ENCODE peak calls at places on chromosomes 12 and 14, in seven cellular contexts. V is heart right ventricle, U is psoas muscle, X is AG04450, Q is fibroblast of lung, M is HL-60, A is WERI-Rb-1. T is an unnamed sample. For H3K27me3, the result is how much of the 10 kb centered on the place peaks cover.

GRCh38 chr14:58923751-58924405 is 264.6 kb upstream of the DAAM1 start:
- DNase-seq in V (no peak), U (no peak), X (no peak), Q (peak), M (no peak), A (no peak), T (no peak)

GRCh38 chr12:9951026-9951652 is 19.0 kb upstream of the CLEC2A start:
- DNase-seq in V (no peak), U (no peak), X (no peak), Q (no peak), M (no peak), A (no peak), T (no peak)

GRCh38 chr12:3342051-3342450 is 149.0 kb upstream of the PRMT8 start:
- DNase-seq in V (peak), U (no peak), X (no peak), Q (peak), M (no peak), A (peak), T (no peak)

GRCh38 chr12:48350249-48351021 is at the start of gene ZNF641:
- DNase-seq in V (peak), U (peak), X (peak), Q (peak), M (peak), A (peak), T (no peak)

GRCh38 chr12:113860059-113860820 is 105.9 kb downstream of the RBM19 start:
- DNase-seq in V (no peak), U (no peak), X (no peak), Q (no peak), M (no peak), A (peak), T (no peak)

GRCh38 chr12:113591480-113591971 is 119.9 kb upstream of the LHX5 start:
- DNase-seq in V (no peak), U (no peak), X (no peak), Q (no peak), M (no peak), A (peak), T (no peak)

GRCh38 chr12:11747969-11748368 is 98.5 kb downstream of the ETV6 start:
- DNase-seq in V (no peak), U (no peak), X (no peak), Q (no peak), M (no peak), A (no peak), T (no peak)

GRCh38 chr12:86710110-86710509 is 453.9 kb upstream of the MGAT4C start:
- DNase-seq in V (no peak), U (no peak), X (no peak), Q (peak), M (no peak), A (no peak), T (no peak)

GRCh38 chr12:31702047-31702446 is 26.8 kb downstream of the AMN1 start:
- DNase-seq in V (no peak), U (no peak), X (no peak), Q (peak), M (no peak), A (peak), T (no peak)

GRCh38 chr14:80388980-80389711 is 177.8 kb upstream of the DIO2 start:
- DNase-seq in V (no peak), U (no peak), X (peak), Q (peak), M (no peak), A (no peak), T (peak)

GRCh38 chr14:89198544-89199329 is 218.3 kb downstream of the FOXN3 start:
- DNase-seq in V (no peak), U (peak), X (no peak), Q (peak), M (peak), A (no peak), T (no peak)

GRCh38 chr14:104316723-104317499 is 178.5 kb downstream of the KIF26A start:
- DNase-seq in V (no peak), U (no peak), X (no peak), Q (no peak), M (no peak), A (no peak), T (no peak)

GRCh38 chr12:48017496-48017895 is 13.2 kb upstream of the COL2A1 start:
- DNase-seq in V (no peak), U (no peak), X (no peak), Q (no peak), M (no peak), A (no peak), T (no peak)

GRCh38 chr12:57452937-57453509 is 2.1 kb upstream of the INHBE start:
- DNase-seq in V (peak), U (peak), X (no peak), Q (peak), M (no peak), A (peak), T (no peak)

GRCh38 chr14:64388533-64389243 is 535 bp downstream of the MTHFD1 start:
- DNase-seq in V (peak), U (peak), X (no peak), Q (peak), M (no peak), A (no peak), T (no peak)

GRCh38 chr12:3446235-3446634 is 44.8 kb upstream of the PRMT8 start:
- DNase-seq in V (no peak), U (no peak), X (no peak), Q (no peak), M (no peak), A (no peak), T (no peak)

GRCh38 chr12:14960548-14961465 is 594 bp downstream of the ARHGDIB start:
- DNase-seq in V (peak), U (no peak), X (no peak), Q (peak), M (no peak), A (no peak), T (no peak)

GRCh38 chr14:101588990-101589389 is 27.7 kb downstream of the DIO3 start:
- DNase-seq in V (no peak), U (no peak), X (no peak), Q (peak), M (no peak), A (no peak), T (no peak)

GRCh38 chr12:100718212-100718611 is 76.4 kb upstream of the ANO4 start:
- DNase-seq in V (no peak), U (no peak), X (no peak), Q (peak), M (no peak), A (no peak), T (no peak)

GRCh38 chr12:116389990-116390655 is 112.6 kb upstream of the MED13L start:
- DNase-seq in V (no peak), U (no peak), X (peak), Q (peak), M (no peak), A (no peak), T (peak)

GRCh38 chr14:96484391-96484790 is 17.8 kb upstream of the PAPOLA start:
- DNase-seq in V (no peak), U (no peak), X (no peak), Q (peak), M (no peak), A (no peak), T (no peak)

GRCh38 chr14:104709387-104710019 is 14.5 kb upstream of the ADSS1 start:
- DNase-seq in V (no peak), U (no peak), X (no peak), Q (no peak), M (no peak), A (no peak), T (no peak)

GRCh38 chr12:52243264-52243773 is 10.3 kb downstream of the KRT7 start:
- DNase-seq in V (no peak), U (no peak), X (no peak), Q (peak), M (no peak), A (no peak), T (no peak)

GRCh38 chr12:52496590-52497071 is 3.6 kb upstream of the KRT6A start:
- DNase-seq in V (no peak), U (no peak), X (no peak), Q (peak), M (no peak), A (no peak), T (no peak)

GRCh38 chr12:47033081-47033480 is 46.3 kb upstream of the PCED1B start:
- DNase-seq in V (peak), U (peak), X (no peak), Q (peak), M (no peak), A (no peak), T (no peak)

GRCh38 chr14:103144085-103144484 is 20.8 kb downstream of the TNFAIP2 start:
- DNase-seq in V (no peak), U (no peak), X (peak), Q (peak), M (no peak), A (no peak), T (no peak)

GRCh38 chr12:79098530-79098929 is 234.0 kb downstream of the SYT1 start:
- DNase-seq in V (no peak), U (no peak), X (no peak), Q (no peak), M (no peak), A (no peak), T (no peak)

GRCh38 chr14:23181453-23181852 is 2.0 kb downstream of the SLC7A8 start:
- DNase-seq in V (no peak), U (no peak), X (no peak), Q (no peak), M (no peak), A (no peak), T (no peak)

GRCh38 chr14:34087556-34087955 is 136.7 kb upstream of the EGLN3 start:
- DNase-seq in V (no peak), U (no peak), X (no peak), Q (no peak), M (no peak), A (no peak), T (no peak)

GRCh38 chr12:50112456-50113218 is 601 bp downstream of the COX14 start:
- DNase-seq in V (no peak), U (no peak), X (no peak), Q (no peak), M (peak), A (peak), T (no peak)

GRCh38 chr14:54593860-54594259 is 26.9 kb downstream of the SAMD4A start:
- DNase-seq in V (no peak), U (no peak), X (no peak), Q (peak), M (no peak), A (no peak), T (no peak)

GRCh38 chr14:104724407-104724980 is 465 bp downstream of the ADSS1 start:
- DNase-seq in V (peak), U (peak), X (no peak), Q (no peak), M (no peak), A (peak), T (no peak)

GRCh38 chr12:96501139-96501741 is 11.9 kb downstream of the CFAP54 start:
- DNase-seq in V (peak), U (no peak), X (no peak), Q (peak), M (peak), A (no peak), T (peak)

DNA sequence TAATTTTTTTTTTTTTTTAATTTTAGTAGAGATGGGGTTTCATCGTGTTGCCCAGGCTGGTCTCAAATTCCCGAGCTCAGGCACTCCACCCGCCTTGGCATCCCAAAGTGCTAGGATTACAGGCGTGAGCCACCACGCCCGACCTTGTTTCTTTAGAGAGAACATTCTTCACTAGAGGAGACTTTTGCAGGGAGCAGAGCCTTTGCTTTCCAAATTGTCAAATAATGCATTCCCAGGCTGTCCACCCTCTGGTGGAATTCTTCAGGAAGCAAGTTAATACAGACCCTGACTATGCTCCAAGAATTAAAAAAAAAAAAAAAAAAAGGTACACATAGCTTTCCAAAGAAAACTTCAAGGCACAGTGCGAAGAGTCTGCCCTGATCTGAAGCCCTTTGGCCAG is 6.8 kb downstream of the ALDH1L2 start:
- DNase-seq in V (no peak), U (no peak), X (no peak), Q (peak), M (no peak), A (no peak), T (no peak)
- TF ChIP-seq CTCF in V (no peak), U (no peak), X (no peak), Q (no peak), M (no peak), A (no peak), T (no peak)

GRCh38 chr12:53806689-53807088 is 54.9 kb upstream of the CISTR start:
- DNase-seq in V (no peak), U (no peak), X (peak), Q (peak), M (no peak), A (no peak), T (peak)

GRCh38 chr12:53807322-53807721 is 55.5 kb upstream of the CISTR start:
- DNase-seq in V (no peak), U (no peak), X (no peak), Q (no peak), M (no peak), A (no peak), T (no peak)

GRCh38 chr12:53805801-53806200 is 54.0 kb upstream of the CISTR start:
- DNase-seq in V (no peak), U (no peak), X (no peak), Q (peak), M (no peak), A (no peak), T (peak)

GRCh38 chr12:53809005-53809404 is 57.2 kb upstream of the CISTR start:
- DNase-seq in V (no peak), U (no peak), X (no peak), Q (no peak), M (no peak), A (no peak), T (no peak)

GRCh38 chr12:53808023-53808705 is 56.4 kb upstream of the CISTR start:
- DNase-seq in V (no peak), U (no peak), X (no peak), Q (no peak), M (no peak), A (no peak), T (no peak)
- H3K27me3 ChIP-seq in V (half or more), U (under half), X (under half), Q (under half), M (under half), A (half or more), T (under half)

GRCh38 chr14:93832665-93833064 is 44.4 kb upstream of the PRIMA1 start:
- DNase-seq in V (peak), U (no peak), X (no peak), Q (no peak), M (no peak), A (no peak), T (no peak)
- H3K4me3 ChIP-seq in V (no peak), U (no peak), X (no peak), Q (no peak), M (no peak), A (no peak), T (no peak)

GRCh38 chr14:75518625-75519024 is 3.6 kb upstream of the BATF start:
- DNase-seq in V (no peak), U (no peak), X (no peak), Q (no peak), M (peak), A (peak), T (no peak)
- TF ChIP-seq CTCF in V (no peak), U (peak), X (no peak), Q (peak), M (no peak), A (peak), T (peak)

GRCh38 chr14:74531011-74531410 is 37.4 kb downstream of the ISCA2 start:
- DNase-seq in V (no peak), U (no peak), X (no peak), Q (no peak), M (no peak), A (no peak), T (no peak)
- H3K27me3 ChIP-seq in V (under half), U (under half), X (under half), Q (under half), M (under half), A (under half), T (under half)